ENCODE peak calls at places on chromosome 20, in ten cellular contexts. G is stimulated activated CD8-positive, alpha-beta memory T cell treated with anti-CD3 and anti-CD28 coated beads, Interleukin-12 subunit alpha, Interleukin-12 subunit beta, amount 100 ng/mL, for 4 hours; B is NCI-H446; O is mammary epithelial cell; T is hypothalamus; Q is stromal cell of bone marrow; L is RWPE1; K is stimulated activated CD4-positive, alpha-beta T cell treated with anti-CD3 and anti-CD28 coated beads, Interleukin-1b, Interleukin-23, amount 100 ng/mL, for 4 hours; R is left ventricle myocardium inferior; P is HEK293T. U is an unnamed sample.

GRCh38 chr20:3751664-3752385 is 15.7 kb downstream of the ADISSP start:
- DNase-seq in O (no peak), R (peak; percentile 70), B (no peak), G (peak; percentile 8), Q (no peak), T (peak; percentile 11), K (no peak), L (peak; percentile 58), P (no peak), U (peak; percentile 57)

GRCh38 chr20:23228912-23229311 is 121.7 kb upstream of the NXT1 start:
- DNase-seq in T (no peak), B (no peak), L (no peak), P (no peak), K (no peak), Q (peak; percentile 76), G (no peak), O (peak; percentile 28), R (no peak), U (no peak)

GRCh38 chr20:55684578-55684977 is 320.7 kb downstream of the CBLN4 start:
- DNase-seq in O (no peak), L (no peak), B (no peak), G (no peak), R (no peak), K (no peak), Q (no peak), P (no peak), T (no peak), U (peak; percentile 4)

GRCh38 chr20:52943185-52943841 is 28.8 kb upstream of the TSHZ2 start:
- DNase-seq in B (no peak), P (no peak), R (no peak), T (no peak), O (peak; percentile 91), G (no peak), K (no peak), Q (peak; percentile 47), L (peak; percentile 85), U (no peak)

GRCh38 chr20:51059862-51060261 is 37.0 kb upstream of the KCNG1 start:
- DNase-seq in R (no peak), B (no peak), O (peak; percentile 7), P (no peak), L (no peak), Q (no peak), K (no peak), T (no peak), G (no peak), U (no peak)

GRCh38 chr20:44695295-44696230 is 19.6 kb upstream of the CCN5 start:
- DNase-seq in L (no peak), Q (no peak), O (no peak), T (no peak), K (no peak), R (no peak), B (no peak), P (no peak), G (no peak), U (no peak)

GRCh38 chr20:14919473-14920157 is 582.2 kb upstream of the FLRT3 start:
- DNase-seq in T (no peak), Q (no peak), G (no peak), P (no peak), B (no peak), L (peak; percentile 76), R (no peak), K (no peak), O (peak; percentile 72), U (no peak)

GRCh38 chr20:38162149-38162548 is 2.9 kb downstream of the TGM2 start:
- DNase-seq in P (no peak), O (no peak), G (no peak), K (no peak), T (no peak), B (no peak), Q (no peak), L (no peak), R (no peak), U (no peak)

GRCh38 chr20:36644032-36644712 is 1.8 kb downstream of the SLA2 start:
- DNase-seq in G (peak; percentile 50), L (no peak), K (peak; percentile 46), R (no peak), Q (no peak), P (no peak), T (no peak), B (no peak), O (no peak), U (no peak)

GRCh38 chr20:18639501-18639979 is 51.7 kb downstream of the DTD1 start:
- DNase-seq in B (no peak), R (no peak), O (no peak), T (no peak), P (no peak), L (no peak), K (no peak), Q (peak; percentile 41), G (no peak), U (no peak)

GRCh38 chr20:3227936-3228749 is 10.8 kb downstream of the SLC4A11 start:
- DNase-seq in B (no peak), K (no peak), P (no peak), R (no peak), G (no peak), O (no peak), T (no peak), L (no peak), Q (no peak), U (no peak)

GRCh38 chr20:50571466-50571865 is 61.3 kb downstream of the PTPN1 start:
- DNase-seq in G (no peak), B (no peak), K (no peak), Q (no peak), T (no peak), L (no peak), P (no peak), R (no peak), O (no peak), U (no peak)

GRCh38 chr20:57677323-57677982 is 32.4 kb downstream of the PMEPA1 start:
- DNase-seq in R (no peak), O (no peak), T (no peak), G (no peak), L (no peak), Q (no peak), B (no peak), P (no peak), K (no peak), U (no peak)

GRCh38 chr20:1777476-1777820 is 117.8 kb upstream of the SIRPA start:
- DNase-seq in L (no peak), P (no peak), K (no peak), Q (no peak), O (no peak), B (no peak), R (no peak), T (no peak), G (no peak), U (no peak)

GRCh38 chr20:47926731-47927130 is 141.4 kb upstream of the SULF2 start:
- DNase-seq in T (no peak), O (peak; percentile 18), L (peak; percentile 50), R (no peak), G (no peak), Q (no peak), B (no peak), P (no peak), K (no peak), U (no peak)

GRCh38 chr20:33005908-33006775 is 1.4 kb upstream of the BPIFB2 start:
- DNase-seq in R (no peak), T (no peak), Q (no peak), O (no peak), P (no peak), B (no peak), K (no peak), G (no peak), L (no peak), U (no peak)

U was measured in nephron progenitor cell.